ENCODE peak calls at places on chromosome X, in six cellular contexts. L, I, Y, X, F and C are unnamed samples.

GRCh38 chrX:87299563-87300160 is 217.9 kb upstream of the KLHL4 start:
- DNase-seq in L (peak; percentile 1), I (peak; percentile 8), Y (no peak), X (no peak), F (peak; percentile 3), C (peak; percentile 1)

GRCh38 chrX:150635952-150636351 is 57.2 kb upstream of the MTMR1 start:
- DNase-seq in L (no peak), I (peak; percentile 84), Y (no peak), X (no peak), F (no peak), C (peak; percentile 85)

GRCh38 chrX:18885317-18886004 is 98.5 kb downstream of the PHKA2 start:
- DNase-seq in L (no peak), I (peak; percentile 7), Y (no peak), X (no peak), F (peak; percentile 38), C (peak; percentile 32)

GRCh38 chrX:150548251-150548650 is 20.2 kb upstream of the MTM1 start:
- DNase-seq in L (no peak), I (no peak), Y (no peak), X (no peak), F (no peak), C (no peak)

GRCh38 chrX:38968344-38968743 is 167.1 kb downstream of the MID1IP1 start:
- DNase-seq in L (no peak), I (no peak), Y (no peak), X (no peak), F (no peak), C (peak; percentile 82)

GRCh38 chrX:7389576-7389975 is 241.6 kb upstream of the PUDP start:
- DNase-seq in L (no peak), I (no peak), Y (peak; percentile 12), X (no peak), F (no peak), C (no peak)

GRCh38 chrX:40107291-40108083 is 9.7 kb upstream of the BCOR start:
- DNase-seq in L (no peak), I (no peak), Y (peak; percentile 24), X (no peak), F (peak; percentile 84), C (peak; percentile 73)

GRCh38 chrX:122625239-122625638 is 558.8 kb upstream of the GRIA3 start:
- DNase-seq in L (no peak), I (no peak), Y (no peak), X (no peak), F (no peak), C (no peak)

GRCh38 chrX:70481424-70481823 is 36.8 kb downstream of the DLG3 start:
- DNase-seq in L (no peak), I (no peak), Y (no peak), X (no peak), F (no peak), C (peak; percentile 54)

GRCh38 chrX:94936722-94937121 is 1262.7 kb downstream of the FAM133A start:
- DNase-seq in L (no peak), I (no peak), Y (no peak), X (no peak), F (no peak), C (no peak)

GRCh38 chrX:103531002-103531401 is 11.7 kb upstream of the RAB40A start:
- DNase-seq in L (no peak), I (peak; percentile 92), Y (no peak), X (no peak), F (no peak), C (no peak)

GRCh38 chrX:118062817-118063615 is 53.6 kb downstream of the KLHL13 start:
- DNase-seq in L (no peak), I (no peak), Y (no peak), X (no peak), F (no peak), C (no peak)

DNA sequence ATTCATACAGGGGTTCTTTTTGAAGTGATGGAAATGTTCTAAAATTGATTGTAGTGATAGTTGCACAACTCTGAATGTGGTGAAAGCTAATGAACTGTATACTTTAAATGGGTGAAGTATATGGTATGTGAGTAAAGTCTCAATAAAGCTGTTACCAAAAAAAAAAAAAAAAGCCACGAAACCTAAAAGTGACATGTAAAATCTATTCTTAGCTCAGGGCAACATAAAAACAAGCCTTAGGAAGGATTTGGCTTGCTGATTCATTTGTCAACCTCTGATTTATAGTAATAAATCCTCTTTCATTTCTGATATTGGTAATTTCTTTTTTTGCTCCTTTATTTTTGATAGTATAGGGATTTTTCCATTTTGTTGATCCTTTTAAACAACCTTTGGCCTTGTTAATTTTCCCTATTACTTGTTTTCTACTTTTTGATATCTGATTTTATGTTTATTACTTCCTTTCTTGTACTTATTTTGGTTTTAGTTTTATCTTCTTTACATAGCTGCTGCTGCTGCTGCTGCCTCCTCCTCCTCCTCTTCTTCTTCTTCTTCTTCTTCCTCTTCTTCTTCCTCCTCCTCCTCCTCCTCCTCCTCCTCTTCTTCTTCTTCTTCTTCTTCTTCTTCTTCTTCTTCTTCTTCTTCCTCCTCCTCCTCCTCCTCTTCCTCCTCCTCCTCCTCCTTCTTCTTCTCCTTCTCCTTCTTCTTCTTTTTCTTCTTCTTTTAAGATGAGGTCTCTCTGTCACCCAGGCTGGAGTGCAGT is 79.4 kb downstream of the ADGRG4 start:
- DNase-seq in L (no peak), I (no peak), Y (no peak), X (no peak), F (no peak), C (no peak)
- H2AK5ac ChIP-seq in L (no peak overlapping the region), I (no peak overlapping the region), Y (no peak overlapping the region), X (no peak overlapping the region), F (no peak overlapping the region), C (no peak overlapping the region)

DNA sequence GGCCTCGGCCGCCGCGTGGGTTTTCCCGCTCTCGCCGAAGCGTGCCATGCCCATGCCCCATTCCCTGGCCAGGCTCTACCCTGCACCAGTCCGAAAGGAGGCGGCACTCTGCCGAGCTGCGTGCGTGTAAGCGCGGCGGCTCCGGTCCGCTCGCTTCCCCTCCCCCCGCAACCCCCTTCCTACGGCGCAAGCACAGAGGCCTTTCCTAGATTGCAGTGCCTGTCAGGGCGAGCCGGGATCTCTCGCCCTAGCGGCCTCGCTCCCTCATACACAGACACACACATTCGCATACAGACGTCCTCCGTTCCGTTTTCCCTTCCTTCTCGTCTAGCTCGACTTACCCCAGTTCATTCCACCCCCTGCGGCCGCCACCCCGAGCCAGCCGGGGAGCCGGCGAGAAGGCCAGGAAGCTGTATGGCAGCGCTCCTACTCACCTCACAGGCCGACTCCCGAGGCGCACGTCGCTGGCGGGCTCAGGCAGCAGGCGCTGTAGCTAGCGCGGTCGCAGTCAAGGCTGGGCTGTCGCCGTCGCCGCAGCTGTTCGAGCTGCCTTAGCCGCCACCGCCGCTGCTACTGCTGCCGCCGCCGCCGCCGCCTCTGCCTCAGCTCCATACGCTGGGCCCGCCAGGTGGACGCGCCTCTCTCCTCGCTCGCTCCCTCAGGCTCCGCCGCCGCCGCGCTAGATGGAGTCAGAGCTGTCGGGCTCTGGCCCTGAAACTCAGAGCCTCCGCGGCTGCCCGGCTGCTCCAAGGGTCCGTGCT is 623 bp downstream of the NEXMIF start:
- DNase-seq in L (peak; percentile 38), I (no peak), Y (peak; percentile 9), X (no peak), F (peak; percentile 82), C (peak; percentile 1)
- H3K4me3 ChIP-seq in L (peak overlapping the region; percentile 83), I (peak overlapping the region; percentile 9), Y (peak overlapping the region; percentile 65), X (peak overlapping the region; percentile 63), F (no peak overlapping the region), C (peak overlapping the region; percentile 58)

DNA sequence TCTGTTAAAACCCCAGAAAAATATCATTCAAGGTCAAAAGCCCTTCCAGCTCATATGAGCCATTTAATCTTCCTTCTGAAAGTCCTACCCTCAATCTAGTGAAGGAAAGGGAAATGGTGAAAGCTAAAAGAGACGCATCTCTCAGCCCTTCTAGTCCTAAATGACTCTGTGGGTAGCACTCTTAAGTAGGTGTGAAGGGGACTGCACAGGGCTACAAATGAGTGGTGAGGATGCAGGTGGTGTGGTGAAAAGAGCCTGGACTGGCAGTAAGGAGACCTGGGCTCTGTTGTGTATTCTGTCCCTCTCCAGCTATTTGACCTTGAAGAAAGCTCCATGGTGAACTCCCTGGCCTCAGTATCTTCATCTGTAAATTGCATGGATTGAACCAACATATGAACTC is 671.8 kb upstream of the DIPK2B start:
- DNase-seq in L (no peak), I (no peak), Y (no peak), X (no peak), F (no peak), C (no peak)
- H3K9ac ChIP-seq in L (no peak overlapping the region), I (no peak overlapping the region), Y (no peak overlapping the region), X (no peak overlapping the region), F (no peak overlapping the region), C (no peak overlapping the region)

GRCh38 chrX:24646745-24647182 is 383 bp downstream of the PCYT1B start:
- DNase-seq in L (peak; percentile 37), I (no peak), Y (no peak), X (peak; percentile 2), F (no peak), C (peak; percentile 20)
- H2AK5ac ChIP-seq in L (no peak overlapping the region), I (no peak overlapping the region), Y (no peak overlapping the region), X (no peak overlapping the region), F (no peak overlapping the region), C (no peak overlapping the region)

DNA sequence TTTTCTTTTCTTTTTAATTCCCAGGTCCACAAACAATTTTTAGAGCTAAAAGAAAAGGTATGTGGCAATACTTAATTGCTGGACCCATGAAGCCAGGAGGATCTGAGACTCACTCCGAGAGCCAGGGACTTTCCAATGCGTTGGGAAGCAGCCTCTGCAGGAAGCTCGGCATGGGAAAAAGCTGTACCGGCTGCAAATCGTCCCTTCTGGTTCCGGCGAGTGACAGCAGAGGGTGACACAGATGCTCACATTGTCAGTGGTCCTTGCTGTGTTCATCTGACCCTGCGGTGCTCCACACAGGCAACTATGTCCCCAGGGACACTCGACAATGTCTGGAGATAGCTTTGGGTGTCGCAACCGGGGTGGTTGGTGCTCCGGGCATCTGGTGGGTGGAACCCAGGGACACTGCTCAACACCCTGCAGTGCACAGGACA is 164.0 kb downstream of the PRKX start:
- DNase-seq in L (no peak), I (peak; percentile 48), Y (no peak), X (no peak), F (no peak), C (peak; percentile 84)
- H3K4me3 ChIP-seq in L (no peak overlapping the region), I (peak overlapping the region; percentile 13), Y (no peak overlapping the region), X (no peak overlapping the region), F (no peak overlapping the region), C (no peak overlapping the region)

GRCh38 chrX:47146936-47147859 is 2.2 kb downstream of the RBM10 start:
- DNase-seq in L (no peak), I (no peak), Y (no peak), X (no peak), F (no peak), C (no peak)
- H3K9ac ChIP-seq in L (no peak overlapping the region), I (no peak overlapping the region), Y (no peak overlapping the region), X (no peak overlapping the region), F (peak overlapping the region; percentile 95), C (peak overlapping the region; percentile 92)